ENCODE peak calls at places on chromosomes 2 and 18, in four cellular contexts. E, L, X and F are unnamed samples.

GRCh38 chr2:150370600-150370999 is 116.9 kb downstream of the RND3 start:
- DNase-seq in X (no peak), L (no peak), E (no peak), F (no peak)

GRCh38 chr2:188315750-188316149 is 24.1 kb downstream of the GULP1 start:
- DNase-seq in E (no peak), L (no peak), X (no peak), F (no peak)

GRCh38 chr2:181949047-181949446 is 36.6 kb upstream of the PPP1R1C start:
- DNase-seq in E (no peak), X (no peak), L (no peak), F (peak; percentile 37)

GRCh38 chr2:20434588-20435294 is 12.1 kb upstream of the RHOB start:
- DNase-seq in L (no peak), E (no peak), X (no peak), F (no peak)

GRCh38 chr2:72827999-72828646 is 2.3 kb upstream of the EXOC6B start:
- DNase-seq in X (peak; percentile 43), L (no peak), E (no peak), F (peak; percentile 90)

GRCh38 chr2:196318517-196319377 is 147.4 kb upstream of the STK17B start:
- DNase-seq in X (no peak), L (no peak), E (no peak), F (no peak)

GRCh38 chr18:13275075-13275474 is 56.5 kb downstream of the LDLRAD4 start:
- DNase-seq in L (no peak), E (no peak), X (no peak), F (no peak)

GRCh38 chr2:48205137-48205798 is 299.0 kb upstream of the FBXO11 start:
- DNase-seq in X (no peak), L (peak; percentile 31), E (no peak), F (peak; percentile 8)

GRCh38 chr2:184322615-184323014 is 275.7 kb upstream of the ZNF804A start:
- DNase-seq in E (no peak), X (no peak), L (no peak), F (no peak)

GRCh38 chr18:57677289-57678211 is 55.9 kb upstream of the NARS1 start:
- DNase-seq in E (no peak), L (no peak), X (no peak), F (no peak)

GRCh38 chr2:28635251-28635650 is 116.4 kb upstream of the PPP1CB start:
- DNase-seq in X (no peak), L (no peak), E (no peak), F (no peak)

GRCh38 chr18:22913861-22914260 is 19.3 kb upstream of the RBBP8 start:
- DNase-seq in L (no peak), X (peak; percentile 84), E (peak; percentile 69), F (no peak)
- H2BK5ac ChIP-seq in L (no peak overlapping the region), X (no peak overlapping the region), E (no peak overlapping the region), F (no peak overlapping the region)

DNA sequence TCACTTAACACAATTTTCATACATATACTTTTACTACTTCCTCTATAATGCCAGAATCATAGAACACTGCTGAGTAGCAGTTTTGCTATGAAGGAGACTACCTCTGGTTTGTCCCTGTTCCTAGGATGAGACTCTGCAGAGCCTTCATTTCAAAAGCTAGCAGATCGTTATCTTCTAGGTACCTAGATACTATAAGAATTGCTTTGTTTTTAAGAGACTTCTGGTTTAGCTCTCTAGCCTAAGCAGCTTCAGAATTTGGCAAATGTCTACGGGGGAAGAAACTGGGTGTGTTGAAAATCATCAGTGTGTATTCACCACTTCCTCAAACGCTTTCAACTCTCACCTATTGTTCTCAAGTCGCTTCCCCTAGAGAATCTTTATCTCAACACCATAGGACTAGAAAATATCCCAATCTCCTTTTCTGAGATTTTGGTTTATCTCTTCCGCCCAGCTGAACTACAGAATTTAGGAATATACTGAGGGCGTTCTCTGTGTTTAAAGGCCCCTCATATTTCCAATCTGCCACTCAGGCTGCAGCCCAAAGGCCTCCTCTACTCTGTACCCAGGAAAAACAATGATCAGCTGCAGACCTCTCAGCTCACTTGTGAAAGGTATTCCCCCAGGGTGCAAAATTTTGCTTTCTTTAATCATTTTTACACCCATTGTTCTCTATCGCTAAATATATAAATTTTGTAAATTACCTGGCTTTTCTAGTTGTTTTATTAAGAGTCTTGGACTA is 28.7 kb downstream of the SMAD2 start:
- DNase-seq in X (peak; percentile 96), E (no peak), L (no peak), F (no peak)
- H2BK5ac ChIP-seq in X (no peak overlapping the region), E (no peak overlapping the region), L (no peak overlapping the region), F (no peak overlapping the region)

GRCh38 chr2:24830786-24831185 is 37.6 kb downstream of the CENPO start:
- DNase-seq in L (no peak), E (no peak), X (no peak), F (no peak)
- H2BK5ac ChIP-seq in L (no peak overlapping the region), E (no peak overlapping the region), X (no peak overlapping the region), F (no peak overlapping the region)

GRCh38 chr2:236887953-236888765 is 197.5 kb upstream of the COPS8 start:
- DNase-seq in L (no peak), X (no peak), E (no peak), F (no peak)
- H2BK5ac ChIP-seq in L (no peak overlapping the region), X (no peak overlapping the region), E (no peak overlapping the region), F (no peak overlapping the region)